ENCODE peak calls at places on chromosomes 13 and 19, in nine cellular contexts. J, X, I, A, O, U, Y, L and M are unnamed samples.

GRCh38 chr19:49339364-49340068 is 4.3 kb downstream of the CD37 start:
- DNase-seq in J (no peak), X (peak; percentile 88), I (no peak), A (peak; percentile 83), O (no peak), U (peak; percentile 78), Y (peak; percentile 44), L (peak; percentile 83), M (peak; percentile 54)

GRCh38 chr13:39253774-39254173 is 215.5 kb downstream of the NHLRC3 start:
- DNase-seq in J (no peak), X (no peak), I (no peak), A (no peak), O (no peak), U (peak; percentile 42), Y (no peak), L (no peak), M (no peak)

GRCh38 chr13:100828226-100828625 is 153.6 kb upstream of the TMTC4 start:
- DNase-seq in J (no peak), X (no peak), I (no peak), A (no peak), O (no peak), U (no peak), Y (no peak), L (no peak), M (no peak)

GRCh38 chr13:42660367-42660965 is 86.5 kb downstream of the TNFSF11 start:
- DNase-seq in J (no peak), X (no peak), I (no peak), A (no peak), O (no peak), U (no peak), Y (no peak), L (no peak), M (no peak)

GRCh38 chr19:4583961-4584669 is 24.6 kb upstream of the SEMA6B start:
- DNase-seq in J (no peak), X (no peak), I (no peak), A (peak; percentile 84), O (no peak), U (no peak), Y (no peak), L (no peak), M (no peak)

GRCh38 chr13:51846756-51847155 is 1.8 kb upstream of the TMEM272 start:
- DNase-seq in J (no peak), X (no peak), I (no peak), A (no peak), O (no peak), U (no peak), Y (no peak), L (no peak), M (no peak)

GRCh38 chr19:2573916-2574315 is 98.0 kb downstream of the GADD45B start:
- DNase-seq in J (no peak), X (no peak), I (no peak), A (no peak), O (no peak), U (no peak), Y (no peak), L (no peak), M (no peak)

GRCh38 chr13:47932953-47933687 is 68.0 kb downstream of the SUCLA2 start:
- DNase-seq in J (no peak), X (no peak), I (no peak), A (no peak), O (no peak), U (no peak), Y (no peak), L (no peak), M (no peak)

GRCh38 chr13:29479716-29480492 is 115.6 kb downstream of the SLC7A1 start:
- DNase-seq in J (no peak), X (no peak), I (no peak), A (no peak), O (no peak), U (no peak), Y (no peak), L (no peak), M (no peak)

GRCh38 chr13:111658150-111659100 is 338.0 kb downstream of the TEX29 start:
- DNase-seq in J (no peak), X (no peak), I (peak; percentile 49), A (peak; percentile 74), O (no peak), U (no peak), Y (peak; percentile 2), L (no peak), M (no peak)

GRCh38 chr13:25375727-25376358 is 4.1 kb downstream of the ATP8A2 start:
- DNase-seq in J (peak; percentile 5), X (no peak), I (no peak), A (peak; percentile 29), O (peak; percentile 13), U (peak; percentile 28), Y (peak; percentile 18), L (no peak), M (no peak)

GRCh38 chr19:53576941-53577653 is 39.2 kb downstream of the ZNF331 start:
- DNase-seq in J (no peak), X (no peak), I (no peak), A (no peak), O (no peak), U (no peak), Y (no peak), L (no peak), M (no peak)

GRCh38 chr19:5927439-5927821 is 13.4 kb downstream of the CAPS start:
- DNase-seq in J (no peak), X (no peak), I (no peak), A (no peak), O (no peak), U (no peak), Y (no peak), L (no peak), M (no peak)

GRCh38 chr19:33257828-33258227 is 32.2 kb upstream of the SLC7A10 start:
- DNase-seq in J (no peak), X (no peak), I (no peak), A (no peak), O (no peak), U (no peak), Y (no peak), L (no peak), M (no peak)

GRCh38 chr19:35955881-35956634 is 19.9 kb downstream of the LRFN3 start:
- DNase-seq in J (no peak), X (no peak), I (no peak), A (no peak), O (no peak), U (no peak), Y (no peak), L (no peak), M (no peak)

GRCh38 chr19:35960432-35960972 is 24.3 kb downstream of the LRFN3 start:
- DNase-seq in J (no peak), X (no peak), I (no peak), A (no peak), O (no peak), U (no peak), Y (no peak), L (no peak), M (no peak)

GRCh38 chr19:35959040-35959967 is 23.1 kb downstream of the LRFN3 start:
- DNase-seq in J (no peak), X (no peak), I (no peak), A (peak; percentile 40), O (no peak), U (no peak), Y (no peak), L (peak; percentile 33), M (no peak)

GRCh38 chr19:35959968-35960320 is 23.8 kb downstream of the LRFN3 start:
- DNase-seq in J (no peak), X (no peak), I (no peak), A (no peak), O (no peak), U (no peak), Y (no peak), L (no peak), M (no peak)

DNA sequence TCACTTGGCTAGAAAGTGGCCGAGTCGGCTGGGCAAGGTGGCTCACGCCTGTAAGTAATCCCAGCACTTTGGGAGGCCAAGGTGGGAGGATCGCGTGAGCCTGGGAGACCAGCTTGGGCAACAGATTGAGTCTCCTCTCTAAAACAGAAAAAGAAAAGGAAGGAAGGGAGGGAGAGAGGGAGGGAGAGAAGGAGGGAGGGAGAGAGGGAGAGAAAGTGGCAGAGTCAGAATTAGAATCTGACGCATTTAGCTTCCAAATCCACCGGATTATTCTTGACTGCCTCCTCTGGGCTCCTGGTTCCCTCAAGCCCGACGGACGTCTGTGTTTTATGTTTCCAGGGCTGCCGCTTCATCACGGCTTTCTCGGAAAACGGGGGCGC is 22.5 kb downstream of the LRFN3 start:
- DNase-seq in J (no peak), X (no peak), I (no peak), A (no peak), O (no peak), U (no peak), Y (no peak), L (no peak), M (no peak)
- TF ChIP-seq CTCF in J (no peak), X (no peak), I (no peak), A (no peak), O (no peak), U (no peak), Y (no peak), L (no peak), M (no peak)

DNA sequence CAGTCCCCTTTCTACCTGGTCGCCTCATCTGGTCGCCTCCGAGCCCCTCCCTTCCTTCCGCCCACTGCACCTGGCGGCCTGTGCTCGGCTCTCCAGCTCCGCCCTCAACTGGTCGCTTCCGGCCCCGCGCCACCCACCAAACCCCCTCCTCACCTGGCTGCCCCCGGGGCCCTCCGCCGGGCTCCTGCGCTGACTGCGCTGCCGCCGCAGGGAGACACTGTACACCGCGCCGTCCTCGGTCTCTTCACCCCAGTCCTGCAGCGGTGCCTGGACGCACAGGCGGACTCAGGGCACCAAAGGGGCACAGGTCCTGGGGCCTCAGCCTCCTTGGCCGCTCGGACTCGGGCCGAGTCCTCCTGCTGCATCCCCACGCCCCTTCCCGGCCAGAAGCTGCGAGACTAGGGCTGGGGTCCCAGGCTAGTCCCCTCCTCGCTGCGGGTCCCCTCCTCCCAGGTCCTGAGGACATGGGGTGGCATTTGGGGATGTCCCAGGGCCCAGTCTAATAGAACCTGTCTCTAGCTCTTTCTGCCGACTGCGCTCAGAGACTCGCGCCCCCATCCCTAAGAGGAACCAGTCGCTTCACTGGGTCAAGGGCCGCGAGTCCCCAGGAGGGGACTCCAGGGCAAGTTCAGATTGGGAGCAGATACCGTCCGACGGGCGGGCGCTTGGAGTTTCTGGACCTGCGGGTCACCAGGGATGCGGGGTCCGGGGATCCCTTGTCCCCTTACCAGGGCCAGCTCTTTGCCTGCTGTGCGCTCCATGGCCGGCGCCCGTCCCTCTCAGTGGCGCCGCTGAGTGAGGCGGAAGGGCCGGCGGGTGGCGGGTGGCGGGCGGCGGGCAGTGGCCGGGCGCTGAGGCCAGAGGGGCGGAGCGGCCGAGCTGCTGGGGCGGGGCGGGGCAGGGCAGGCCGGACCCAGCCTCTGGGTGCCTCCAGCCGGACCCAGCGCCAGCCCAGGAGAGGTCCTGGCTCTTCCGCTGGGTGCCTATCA is at the start of gene RGL3:
- DNase-seq in J (no peak), X (no peak), I (no peak), A (peak; percentile 60), O (no peak), U (no peak), Y (peak; percentile 79), L (peak; percentile 63), M (no peak)
- TF ChIP-seq CTCF in J (no peak), X (no peak), I (no peak), A (no peak), O (no peak), U (no peak), Y (no peak), L (no peak), M (no peak)

GRCh38 chr13:93922063-93922462 is 557.4 kb downstream of the DCT start:
- DNase-seq in J (no peak), X (no peak), I (no peak), A (no peak), O (no peak), U (no peak), Y (no peak), L (no peak), M (no peak)
- TF ChIP-seq CTCF in J (peak; percentile 19), X (no peak), I (no peak), A (no peak), O (no peak), U (no peak), Y (no peak), L (no peak), M (no peak)

GRCh38 chr19:45638930-45639729 is at the start of gene EML2:
- DNase-seq in J (no peak), X (no peak), I (no peak), A (peak; percentile 60), O (peak; percentile 71), U (no peak), Y (peak; percentile 48), L (peak; percentile 49), M (no peak)
- TF ChIP-seq CTCF in J (peak; percentile 41), X (no peak), I (no peak), A (no peak), O (peak; percentile 60), U (peak; percentile 47), Y (peak; percentile 37), L (no peak), M (no peak)